ENCODE peak calls at places on chromosomes 16 and 17, in seven cellular contexts. L is HepG2, J is neural progenitor cell, M is PC-3, I is mesendoderm, G is H1, Z is neuronal stem cell. H is an unnamed sample.
A peak's percentile ranks its signal among the peaks of the same experiment; 100 is the strongest.

GRCh38 chr16:4324871-4325740 is 9.2 kb downstream of the GLIS2 start:
- DNase-seq in L (no peak), J (no peak), M (no peak), I (no peak), G (no peak), Z (no peak), H (no peak)

GRCh38 chr16:82660078-82660645 is 33.4 kb downstream of the CDH13 start:
- DNase-seq in L (no peak), J (no peak), M (no peak), I (no peak), G (no peak), Z (no peak), H (no peak)

GRCh38 chr17:57953219-57953618 is 2.0 kb downstream of the CUEDC1 start:
- DNase-seq in L (peak; percentile 79), J (no peak), M (no peak), I (no peak), G (no peak), Z (no peak), H (no peak)

GRCh38 chr17:35963663-35964062 is 17.6 kb downstream of the CCL16 start:
- DNase-seq in L (no peak), J (no peak), M (no peak), I (no peak), G (no peak), Z (no peak), H (no peak)

GRCh38 chr16:89512453-89512852 is 4.2 kb downstream of the SPG7 start:
- DNase-seq in L (no peak), J (no peak), M (no peak), I (no peak), G (no peak), Z (no peak), H (no peak)

GRCh38 chr17:55533611-55534010 is 22.4 kb upstream of the SMIM36 start:
- DNase-seq in L (no peak), J (no peak), M (no peak), I (no peak), G (no peak), Z (no peak), H (no peak)

GRCh38 chr17:76925333-76925935 is 57.2 kb downstream of the MGAT5B start:
- DNase-seq in L (no peak), J (no peak), M (no peak), I (no peak), G (no peak), Z (no peak), H (no peak)

GRCh38 chr16:58456193-58456592 is 43.8 kb upstream of the NDRG4 start:
- DNase-seq in L (peak; percentile 93), J (no peak), M (no peak), I (no peak), G (no peak), Z (no peak), H (no peak)

GRCh38 chr17:72806011-72806410 is 286.5 kb downstream of the SLC39A11 start:
- DNase-seq in L (no peak), J (no peak), M (no peak), I (no peak), G (no peak), Z (no peak), H (no peak)

GRCh38 chr16:58026139-58026704 is 668 bp downstream of the MMP15 start:
- DNase-seq in L (no peak), J (peak; percentile 65), M (peak; percentile 28), I (peak; percentile 61), G (peak; percentile 72), Z (peak; percentile 43), H (no peak)

GRCh38 chr16:86381491-86381890 is 128.8 kb upstream of the FOXF1 start:
- DNase-seq in L (no peak), J (no peak), M (no peak), I (no peak), G (no peak), Z (no peak), H (no peak)

GRCh38 chr17:81666092-81666341 is 388 bp downstream of the OXLD1 start:
- DNase-seq in L (peak; percentile 36), J (peak; percentile 81), M (no peak), I (peak; percentile 71), G (no peak), Z (no peak), H (no peak)

GRCh38 chr16:31714899-31715504 is 158.6 kb upstream of the ZNF267 start:
- DNase-seq in L (no peak), J (no peak), M (no peak), I (peak; percentile 9), G (no peak), Z (no peak), H (no peak)

GRCh38 chr17:76262732-76263344 is 2.3 kb upstream of the UBALD2 start:
- DNase-seq in L (no peak), J (no peak), M (peak; percentile 94), I (no peak), G (no peak), Z (no peak), H (peak; percentile 89)

GRCh38 chr16:278863-279366 is 1.5 kb upstream of the ARHGDIG start:
- DNase-seq in L (peak; percentile 12), J (peak; percentile 49), M (peak; percentile 59), I (peak; percentile 72), G (no peak), Z (no peak), H (no peak)

GRCh38 chr17:61414936-61415251 is 15.3 kb downstream of the TBX2 start:
- DNase-seq in L (no peak), J (no peak), M (no peak), I (no peak), G (peak; percentile 20), Z (no peak), H (no peak)

GRCh38 chr16:12637002-12637401 is 166.7 kb downstream of the CPPED1 start:
- DNase-seq in L (no peak), J (peak; percentile 73), M (no peak), I (peak; percentile 84), G (no peak), Z (peak; percentile 26), H (no peak)

GRCh38 chr17:63435681-63436522 is 10.2 kb downstream of the CYB561 start:
- DNase-seq in L (no peak), J (no peak), M (peak; percentile 60), I (no peak), G (peak; percentile 75), Z (no peak), H (no peak)

GRCh38 chr16:27223701-27224100 is 20.4 kb downstream of the KDM8 start:
- DNase-seq in L (no peak), J (no peak), M (no peak), I (no peak), G (no peak), Z (no peak), H (no peak)

GRCh38 chr16:27224271-27224737 is 21.0 kb downstream of the KDM8 start:
- DNase-seq in L (no peak), J (no peak), M (no peak), I (no peak), G (no peak), Z (no peak), H (no peak)

GRCh38 chr16:27223226-27223610 is 19.9 kb downstream of the KDM8 start:
- DNase-seq in L (no peak), J (no peak), M (no peak), I (no peak), G (no peak), Z (no peak), H (no peak)

GRCh38 chr16:27221576-27222498 is 18.5 kb downstream of the KDM8 start:
- DNase-seq in L (no peak), J (no peak), M (no peak), I (no peak), G (no peak), Z (no peak), H (no peak)

GRCh38 chr16:27222499-27223225 is 19.3 kb downstream of the KDM8 start:
- DNase-seq in L (no peak), J (peak; percentile 35), M (peak; percentile 26), I (peak; percentile 52), G (no peak), Z (no peak), H (no peak)
- H3K4me2 ChIP-seq in L (no peak overlapping the region), J (no peak overlapping the region), M (no peak overlapping the region), I (no peak overlapping the region), G (no peak overlapping the region), Z (no peak overlapping the region), H (no peak overlapping the region)

GRCh38 chr17:39223907-39224777 is 1.6 kb downstream of the STAC2 start:
- DNase-seq in L (no peak), J (no peak), M (no peak), I (no peak), G (peak; percentile 62), Z (no peak), H (no peak)
- H3K9ac ChIP-seq in L (no peak overlapping the region), J (no peak overlapping the region), M (no peak overlapping the region), I (peak overlapping the region; percentile 45), G (no peak overlapping the region), Z (no peak overlapping the region), H (no peak overlapping the region)

GRCh38 chr17:66387391-66387981 is 85.1 kb downstream of the PRKCA start:
- DNase-seq in L (no peak), J (peak; percentile 61), M (no peak), I (no peak), G (no peak), Z (no peak), H (no peak)

GRCh38 chr17:66381701-66382362 is 79.4 kb downstream of the PRKCA start:
- DNase-seq in L (no peak), J (no peak), M (no peak), I (no peak), G (no peak), Z (no peak), H (no peak)

GRCh38 chr17:66379539-66379938 is 77.1 kb downstream of the PRKCA start:
- DNase-seq in L (no peak), J (no peak), M (no peak), I (no peak), G (no peak), Z (no peak), H (no peak)

GRCh38 chr17:66386789-66387351 is 84.5 kb downstream of the PRKCA start:
- DNase-seq in L (peak; percentile 85), J (no peak), M (peak; percentile 83), I (no peak), G (no peak), Z (no peak), H (no peak)

DNA sequence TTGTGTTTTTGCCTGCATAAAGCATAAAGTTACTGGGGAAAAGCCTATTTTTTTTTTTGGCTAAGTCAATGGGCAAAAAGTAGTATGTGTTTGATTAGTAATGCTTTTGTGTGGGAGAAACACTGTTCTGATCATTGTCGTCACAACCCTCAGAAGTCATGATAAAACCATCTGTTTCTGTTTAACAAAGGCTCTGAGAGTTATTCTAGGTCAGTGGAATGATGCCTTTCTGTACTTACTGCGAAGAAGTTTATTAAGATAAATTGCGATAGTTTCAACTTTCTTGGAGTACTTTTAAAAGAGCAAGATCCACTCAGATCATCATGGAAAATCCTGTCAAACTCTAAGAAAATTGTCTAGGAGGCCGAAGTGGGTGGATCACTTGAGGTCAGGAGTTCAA is 80.9 kb downstream of the PRKCA start:
- DNase-seq in L (no peak), J (no peak), M (no peak), I (no peak), G (no peak), Z (no peak), H (no peak)
- H3K4me2 ChIP-seq in L (no peak overlapping the region), J (no peak overlapping the region), M (no peak overlapping the region), I (no peak overlapping the region), G (no peak overlapping the region), Z (no peak overlapping the region), H (no peak overlapping the region)

DNA sequence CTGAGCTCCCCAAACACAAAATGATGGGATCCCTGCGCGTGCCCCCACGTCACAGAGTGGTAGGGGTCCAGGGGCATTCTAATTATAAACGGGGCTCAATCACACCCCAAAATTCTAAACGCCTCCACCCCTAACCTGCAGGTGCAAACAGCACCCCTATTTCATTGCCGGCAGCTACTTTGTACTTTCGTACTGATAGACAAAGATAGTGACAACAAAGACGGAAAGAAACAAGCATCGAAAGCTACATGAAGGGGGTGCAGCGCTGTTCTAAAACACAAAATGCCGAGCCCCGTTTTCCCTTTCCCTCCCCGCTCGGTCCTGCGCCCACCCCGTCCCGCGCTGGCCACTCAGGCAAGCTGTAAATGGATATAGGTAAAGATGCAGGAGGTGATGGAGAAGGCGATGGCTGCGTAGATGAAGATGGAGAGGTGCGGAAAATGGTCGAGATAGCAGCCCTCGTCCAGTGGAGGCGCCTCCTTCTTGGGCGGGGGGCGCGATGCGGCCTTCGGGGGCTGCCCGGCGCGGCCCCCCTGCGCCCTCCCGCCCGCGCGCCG is 14.0 kb downstream of the MIS12 start:
- DNase-seq in L (no peak), J (no peak), M (no peak), I (peak; percentile 22), G (no peak), Z (no peak), H (no peak)
- H3K9ac ChIP-seq in L (peak overlapping the region; percentile 55), J (peak overlapping the region; percentile 36), M (no peak overlapping the region), I (peak overlapping the region; percentile 48), G (peak overlapping the region; percentile 25), Z (peak overlapping the region; percentile 87), H (no peak overlapping the region)